ENCODE peak calls at places on chromosomes 3 and 15, in seven cellular contexts. One of them, this sample, is unnamed.

GRCh38 chr3:171695476-171695875 is 114.8 kb downstream of the PLD1 start:
- DNase-seq in NCI-H2029 treated with DMSO at 0.1 percent for 48 hours: no peak
- DNase-seq in activated CD4-positive, alpha-beta T cell treated with anti-CD3 and anti-CD28 coated beads, Interleukin-2, amount 10 ng/mL, durations not matched to agents 7 days and 5 days: no peak
- DNase-seq in left ventricle myocardium inferior: no peak
- DNase-seq in astrocyte of the spinal cord: no peak
- DNase-seq in RWPE1: no peak
- DNase-seq in kidney glomerular epithelial cell: no peak
- DNase-seq in this sample: no peak

GRCh38 chr3:126064627-126065258 is 19.2 kb downstream of the SLC41A3 start:
- DNase-seq in NCI-H2029 treated with DMSO at 0.1 percent for 48 hours: no peak
- DNase-seq in activated CD4-positive, alpha-beta T cell treated with anti-CD3 and anti-CD28 coated beads, Interleukin-2, amount 10 ng/mL, durations not matched to agents 7 days and 5 days: no peak
- DNase-seq in left ventricle myocardium inferior: no peak
- DNase-seq in astrocyte of the spinal cord: no peak
- DNase-seq in RWPE1: no peak
- DNase-seq in kidney glomerular epithelial cell: no peak
- DNase-seq in this sample: peak

GRCh38 chr15:66780973-66781718 is 79.1 kb downstream of the SMAD6 start:
- DNase-seq in NCI-H2029 treated with DMSO at 0.1 percent for 48 hours: no peak
- DNase-seq in activated CD4-positive, alpha-beta T cell treated with anti-CD3 and anti-CD28 coated beads, Interleukin-2, amount 10 ng/mL, durations not matched to agents 7 days and 5 days: no peak
- DNase-seq in left ventricle myocardium inferior: no peak
- DNase-seq in astrocyte of the spinal cord: no peak
- DNase-seq in RWPE1: no peak
- DNase-seq in kidney glomerular epithelial cell: no peak
- DNase-seq in this sample: no peak

GRCh38 chr3:129440648-129441190 is 695 bp downstream of the IFT122 start:
- DNase-seq in NCI-H2029 treated with DMSO at 0.1 percent for 48 hours: no peak
- DNase-seq in activated CD4-positive, alpha-beta T cell treated with anti-CD3 and anti-CD28 coated beads, Interleukin-2, amount 10 ng/mL, durations not matched to agents 7 days and 5 days: no peak
- DNase-seq in left ventricle myocardium inferior: no peak
- DNase-seq in astrocyte of the spinal cord: no peak
- DNase-seq in RWPE1: peak
- DNase-seq in kidney glomerular epithelial cell: peak
- DNase-seq in this sample: no peak

GRCh38 chr3:52892290-52892624 is 5.1 kb downstream of the STIMATE start:
- DNase-seq in NCI-H2029 treated with DMSO at 0.1 percent for 48 hours: no peak
- DNase-seq in activated CD4-positive, alpha-beta T cell treated with anti-CD3 and anti-CD28 coated beads, Interleukin-2, amount 10 ng/mL, durations not matched to agents 7 days and 5 days: no peak
- DNase-seq in left ventricle myocardium inferior: no peak
- DNase-seq in astrocyte of the spinal cord: no peak
- DNase-seq in RWPE1: no peak
- DNase-seq in kidney glomerular epithelial cell: no peak
- DNase-seq in this sample: no peak

GRCh38 chr3:3664916-3665315 is 134.3 kb upstream of the LRRN1 start:
- DNase-seq in NCI-H2029 treated with DMSO at 0.1 percent for 48 hours: no peak
- DNase-seq in activated CD4-positive, alpha-beta T cell treated with anti-CD3 and anti-CD28 coated beads, Interleukin-2, amount 10 ng/mL, durations not matched to agents 7 days and 5 days: no peak
- DNase-seq in left ventricle myocardium inferior: no peak
- DNase-seq in astrocyte of the spinal cord: peak
- DNase-seq in RWPE1: no peak
- DNase-seq in kidney glomerular epithelial cell: no peak
- DNase-seq in this sample: no peak

GRCh38 chr15:40008061-40008460 is 30.9 kb downstream of the SRP14 start:
- DNase-seq in NCI-H2029 treated with DMSO at 0.1 percent for 48 hours: no peak
- DNase-seq in activated CD4-positive, alpha-beta T cell treated with anti-CD3 and anti-CD28 coated beads, Interleukin-2, amount 10 ng/mL, durations not matched to agents 7 days and 5 days: no peak
- DNase-seq in left ventricle myocardium inferior: no peak
- DNase-seq in astrocyte of the spinal cord: peak
- DNase-seq in RWPE1: no peak
- DNase-seq in kidney glomerular epithelial cell: no peak
- DNase-seq in this sample: no peak

GRCh38 chr15:39869251-39869650 is 50.8 kb downstream of the GPR176 start:
- DNase-seq in NCI-H2029 treated with DMSO at 0.1 percent for 48 hours: peak
- DNase-seq in activated CD4-positive, alpha-beta T cell treated with anti-CD3 and anti-CD28 coated beads, Interleukin-2, amount 10 ng/mL, durations not matched to agents 7 days and 5 days: no peak
- DNase-seq in left ventricle myocardium inferior: no peak
- DNase-seq in astrocyte of the spinal cord: no peak
- DNase-seq in RWPE1: no peak
- DNase-seq in kidney glomerular epithelial cell: no peak
- DNase-seq in this sample: no peak

GRCh38 chr15:25738171-25738792 is 124.8 kb downstream of the ATP10A start:
- DNase-seq in NCI-H2029 treated with DMSO at 0.1 percent for 48 hours: no peak
- DNase-seq in activated CD4-positive, alpha-beta T cell treated with anti-CD3 and anti-CD28 coated beads, Interleukin-2, amount 10 ng/mL, durations not matched to agents 7 days and 5 days: no peak
- DNase-seq in left ventricle myocardium inferior: no peak
- DNase-seq in astrocyte of the spinal cord: no peak
- DNase-seq in RWPE1: no peak
- DNase-seq in kidney glomerular epithelial cell: peak
- DNase-seq in this sample: peak

GRCh38 chr15:23504003-23504402 is 57.0 kb upstream of the GOLGA6L2 start:
- DNase-seq in NCI-H2029 treated with DMSO at 0.1 percent for 48 hours: peak
- DNase-seq in activated CD4-positive, alpha-beta T cell treated with anti-CD3 and anti-CD28 coated beads, Interleukin-2, amount 10 ng/mL, durations not matched to agents 7 days and 5 days: no peak
- DNase-seq in left ventricle myocardium inferior: no peak
- DNase-seq in astrocyte of the spinal cord: no peak
- DNase-seq in RWPE1: no peak
- DNase-seq in kidney glomerular epithelial cell: no peak
- DNase-seq in this sample: no peak

GRCh38 chr3:195760345-195760983 is 39.7 kb downstream of the MUC20 start:
- DNase-seq in NCI-H2029 treated with DMSO at 0.1 percent for 48 hours: no peak
- DNase-seq in activated CD4-positive, alpha-beta T cell treated with anti-CD3 and anti-CD28 coated beads, Interleukin-2, amount 10 ng/mL, durations not matched to agents 7 days and 5 days: no peak
- DNase-seq in left ventricle myocardium inferior: peak
- DNase-seq in astrocyte of the spinal cord: no peak
- DNase-seq in RWPE1: no peak
- DNase-seq in kidney glomerular epithelial cell: no peak
- DNase-seq in this sample: no peak

GRCh38 chr3:102179321-102180290 is 255.2 kb upstream of the ZPLD1 start:
- DNase-seq in NCI-H2029 treated with DMSO at 0.1 percent for 48 hours: no peak
- DNase-seq in activated CD4-positive, alpha-beta T cell treated with anti-CD3 and anti-CD28 coated beads, Interleukin-2, amount 10 ng/mL, durations not matched to agents 7 days and 5 days: no peak
- DNase-seq in left ventricle myocardium inferior: no peak
- DNase-seq in astrocyte of the spinal cord: peak
- DNase-seq in RWPE1: no peak
- DNase-seq in kidney glomerular epithelial cell: peak
- DNase-seq in this sample: no peak

GRCh38 chr3:194043516-194043915 is 92.4 kb upstream of the HES1 start:
- DNase-seq in NCI-H2029 treated with DMSO at 0.1 percent for 48 hours: no peak
- DNase-seq in activated CD4-positive, alpha-beta T cell treated with anti-CD3 and anti-CD28 coated beads, Interleukin-2, amount 10 ng/mL, durations not matched to agents 7 days and 5 days: no peak
- DNase-seq in left ventricle myocardium inferior: no peak
- DNase-seq in astrocyte of the spinal cord: peak
- DNase-seq in RWPE1: no peak
- DNase-seq in kidney glomerular epithelial cell: peak
- DNase-seq in this sample: no peak

GRCh38 chr3:157040456-157040855 is 119.5 kb downstream of the CCNL1 start:
- DNase-seq in NCI-H2029 treated with DMSO at 0.1 percent for 48 hours: no peak
- DNase-seq in activated CD4-positive, alpha-beta T cell treated with anti-CD3 and anti-CD28 coated beads, Interleukin-2, amount 10 ng/mL, durations not matched to agents 7 days and 5 days: no peak
- DNase-seq in left ventricle myocardium inferior: no peak
- DNase-seq in astrocyte of the spinal cord: no peak
- DNase-seq in RWPE1: no peak
- DNase-seq in kidney glomerular epithelial cell: no peak
- DNase-seq in this sample: no peak

GRCh38 chr3:143826296-143826695 is 22.0 kb downstream of the SLC9A9 start:
- DNase-seq in NCI-H2029 treated with DMSO at 0.1 percent for 48 hours: no peak
- DNase-seq in activated CD4-positive, alpha-beta T cell treated with anti-CD3 and anti-CD28 coated beads, Interleukin-2, amount 10 ng/mL, durations not matched to agents 7 days and 5 days: no peak
- DNase-seq in left ventricle myocardium inferior: no peak
- DNase-seq in astrocyte of the spinal cord: peak
- DNase-seq in RWPE1: no peak
- DNase-seq in kidney glomerular epithelial cell: no peak
- DNase-seq in this sample: peak

GRCh38 chr15:67927501-67928156 is 87.8 kb upstream of the RNU6-1 start:
- DNase-seq in NCI-H2029 treated with DMSO at 0.1 percent for 48 hours: no peak
- DNase-seq in activated CD4-positive, alpha-beta T cell treated with anti-CD3 and anti-CD28 coated beads, Interleukin-2, amount 10 ng/mL, durations not matched to agents 7 days and 5 days: no peak
- DNase-seq in left ventricle myocardium inferior: peak
- DNase-seq in astrocyte of the spinal cord: peak
- DNase-seq in RWPE1: peak
- DNase-seq in kidney glomerular epithelial cell: peak
- DNase-seq in this sample: no peak

GRCh38 chr15:34851751-34852150 is 56.4 kb upstream of the ACTC1 start:
- DNase-seq in NCI-H2029 treated with DMSO at 0.1 percent for 48 hours: no peak
- DNase-seq in activated CD4-positive, alpha-beta T cell treated with anti-CD3 and anti-CD28 coated beads, Interleukin-2, amount 10 ng/mL, durations not matched to agents 7 days and 5 days: no peak
- DNase-seq in left ventricle myocardium inferior: no peak
- DNase-seq in astrocyte of the spinal cord: no peak
- DNase-seq in RWPE1: no peak
- DNase-seq in kidney glomerular epithelial cell: no peak
- DNase-seq in this sample: no peak

GRCh38 chr15:82231233-82231632 is 31.3 kb downstream of the EFL1 start:
- DNase-seq in NCI-H2029 treated with DMSO at 0.1 percent for 48 hours: no peak
- DNase-seq in activated CD4-positive, alpha-beta T cell treated with anti-CD3 and anti-CD28 coated beads, Interleukin-2, amount 10 ng/mL, durations not matched to agents 7 days and 5 days: no peak
- DNase-seq in left ventricle myocardium inferior: no peak
- DNase-seq in astrocyte of the spinal cord: no peak
- DNase-seq in RWPE1: no peak
- DNase-seq in kidney glomerular epithelial cell: no peak
- DNase-seq in this sample: no peak

GRCh38 chr15:77243146-77243545 is 172.2 kb upstream of the TSPAN3 start:
- DNase-seq in NCI-H2029 treated with DMSO at 0.1 percent for 48 hours: no peak
- DNase-seq in activated CD4-positive, alpha-beta T cell treated with anti-CD3 and anti-CD28 coated beads, Interleukin-2, amount 10 ng/mL, durations not matched to agents 7 days and 5 days: no peak
- DNase-seq in left ventricle myocardium inferior: no peak
- DNase-seq in astrocyte of the spinal cord: no peak
- DNase-seq in RWPE1: peak
- DNase-seq in kidney glomerular epithelial cell: no peak
- DNase-seq in this sample: no peak

GRCh38 chr15:89504166-89504565 is 7.8 kb upstream of the RHCG start:
- DNase-seq in NCI-H2029 treated with DMSO at 0.1 percent for 48 hours: no peak
- DNase-seq in activated CD4-positive, alpha-beta T cell treated with anti-CD3 and anti-CD28 coated beads, Interleukin-2, amount 10 ng/mL, durations not matched to agents 7 days and 5 days: no peak
- DNase-seq in left ventricle myocardium inferior: no peak
- DNase-seq in astrocyte of the spinal cord: no peak
- DNase-seq in RWPE1: no peak
- DNase-seq in kidney glomerular epithelial cell: no peak
- DNase-seq in this sample: no peak

GRCh38 chr15:55108858-55109518 is 87.8 kb downstream of the RSL24D1 start:
- DNase-seq in NCI-H2029 treated with DMSO at 0.1 percent for 48 hours: no peak
- DNase-seq in activated CD4-positive, alpha-beta T cell treated with anti-CD3 and anti-CD28 coated beads, Interleukin-2, amount 10 ng/mL, durations not matched to agents 7 days and 5 days: peak
- DNase-seq in left ventricle myocardium inferior: peak
- DNase-seq in astrocyte of the spinal cord: peak
- DNase-seq in RWPE1: peak
- DNase-seq in kidney glomerular epithelial cell: peak
- DNase-seq in this sample: peak

GRCh38 chr3:46865034-46865507 is 1.8 kb upstream of the MYL3 start:
- DNase-seq in NCI-H2029 treated with DMSO at 0.1 percent for 48 hours: no peak
- DNase-seq in activated CD4-positive, alpha-beta T cell treated with anti-CD3 and anti-CD28 coated beads, Interleukin-2, amount 10 ng/mL, durations not matched to agents 7 days and 5 days: no peak
- DNase-seq in left ventricle myocardium inferior: peak
- DNase-seq in astrocyte of the spinal cord: no peak
- DNase-seq in RWPE1: no peak
- DNase-seq in kidney glomerular epithelial cell: no peak
- DNase-seq in this sample: no peak

GRCh38 chr3:125357032-125357658 is 18.0 kb downstream of the ZNF148 start:
- DNase-seq in NCI-H2029 treated with DMSO at 0.1 percent for 48 hours: peak
- DNase-seq in activated CD4-positive, alpha-beta T cell treated with anti-CD3 and anti-CD28 coated beads, Interleukin-2, amount 10 ng/mL, durations not matched to agents 7 days and 5 days: peak
- DNase-seq in left ventricle myocardium inferior: peak
- DNase-seq in astrocyte of the spinal cord: peak
- DNase-seq in RWPE1: peak
- DNase-seq in kidney glomerular epithelial cell: no peak
- DNase-seq in this sample: peak

GRCh38 chr3:149221783-149222517 is at the start of gene CP:
- DNase-seq in NCI-H2029 treated with DMSO at 0.1 percent for 48 hours: no peak
- DNase-seq in activated CD4-positive, alpha-beta T cell treated with anti-CD3 and anti-CD28 coated beads, Interleukin-2, amount 10 ng/mL, durations not matched to agents 7 days and 5 days: no peak
- DNase-seq in left ventricle myocardium inferior: no peak
- DNase-seq in astrocyte of the spinal cord: no peak
- DNase-seq in RWPE1: no peak
- DNase-seq in kidney glomerular epithelial cell: peak
- DNase-seq in this sample: no peak

GRCh38 chr3:186930639-186931486 is 537 bp downstream of the ST6GAL1 start:
- DNase-seq in NCI-H2029 treated with DMSO at 0.1 percent for 48 hours: peak
- DNase-seq in activated CD4-positive, alpha-beta T cell treated with anti-CD3 and anti-CD28 coated beads, Interleukin-2, amount 10 ng/mL, durations not matched to agents 7 days and 5 days: peak
- DNase-seq in left ventricle myocardium inferior: peak
- DNase-seq in astrocyte of the spinal cord: peak
- DNase-seq in RWPE1: no peak
- DNase-seq in kidney glomerular epithelial cell: peak
- DNase-seq in this sample: peak

GRCh38 chr3:11551019-11551418 is 92.7 kb downstream of the VGLL4 start:
- DNase-seq in NCI-H2029 treated with DMSO at 0.1 percent for 48 hours: no peak
- DNase-seq in activated CD4-positive, alpha-beta T cell treated with anti-CD3 and anti-CD28 coated beads, Interleukin-2, amount 10 ng/mL, durations not matched to agents 7 days and 5 days: no peak
- DNase-seq in left ventricle myocardium inferior: peak
- DNase-seq in astrocyte of the spinal cord: no peak
- DNase-seq in RWPE1: no peak
- DNase-seq in kidney glomerular epithelial cell: no peak
- DNase-seq in this sample: no peak

GRCh38 chr15:39270976-39271375 is 309.9 kb upstream of the THBS1 start:
- DNase-seq in NCI-H2029 treated with DMSO at 0.1 percent for 48 hours: no peak
- DNase-seq in activated CD4-positive, alpha-beta T cell treated with anti-CD3 and anti-CD28 coated beads, Interleukin-2, amount 10 ng/mL, durations not matched to agents 7 days and 5 days: no peak
- DNase-seq in left ventricle myocardium inferior: no peak
- DNase-seq in astrocyte of the spinal cord: peak
- DNase-seq in RWPE1: peak
- DNase-seq in kidney glomerular epithelial cell: no peak
- DNase-seq in this sample: no peak

GRCh38 chr3:86800116-86800515 is 190.8 kb downstream of the VGLL3 start:
- DNase-seq in NCI-H2029 treated with DMSO at 0.1 percent for 48 hours: no peak
- DNase-seq in activated CD4-positive, alpha-beta T cell treated with anti-CD3 and anti-CD28 coated beads, Interleukin-2, amount 10 ng/mL, durations not matched to agents 7 days and 5 days: no peak
- DNase-seq in left ventricle myocardium inferior: no peak
- DNase-seq in astrocyte of the spinal cord: no peak
- DNase-seq in RWPE1: no peak
- DNase-seq in kidney glomerular epithelial cell: no peak
- DNase-seq in this sample: no peak

GRCh38 chr3:15809313-15809712 is 11.5 kb upstream of the ANKRD28 start:
- DNase-seq in NCI-H2029 treated with DMSO at 0.1 percent for 48 hours: no peak
- DNase-seq in activated CD4-positive, alpha-beta T cell treated with anti-CD3 and anti-CD28 coated beads, Interleukin-2, amount 10 ng/mL, durations not matched to agents 7 days and 5 days: no peak
- DNase-seq in left ventricle myocardium inferior: no peak
- DNase-seq in astrocyte of the spinal cord: no peak
- DNase-seq in RWPE1: no peak
- DNase-seq in kidney glomerular epithelial cell: no peak
- DNase-seq in this sample: no peak

GRCh38 chr3:126629999-126630398 is 24.9 kb downstream of the TXNRD3 start:
- DNase-seq in NCI-H2029 treated with DMSO at 0.1 percent for 48 hours: no peak
- DNase-seq in activated CD4-positive, alpha-beta T cell treated with anti-CD3 and anti-CD28 coated beads, Interleukin-2, amount 10 ng/mL, durations not matched to agents 7 days and 5 days: no peak
- DNase-seq in left ventricle myocardium inferior: no peak
- DNase-seq in astrocyte of the spinal cord: no peak
- DNase-seq in RWPE1: no peak
- DNase-seq in kidney glomerular epithelial cell: no peak
- DNase-seq in this sample: no peak

GRCh38 chr3:82261013-82261412 is 499.6 kb upstream of the GBE1 start:
- DNase-seq in NCI-H2029 treated with DMSO at 0.1 percent for 48 hours: no peak
- DNase-seq in activated CD4-positive, alpha-beta T cell treated with anti-CD3 and anti-CD28 coated beads, Interleukin-2, amount 10 ng/mL, durations not matched to agents 7 days and 5 days: no peak
- DNase-seq in left ventricle myocardium inferior: no peak
- DNase-seq in astrocyte of the spinal cord: no peak
- DNase-seq in RWPE1: no peak
- DNase-seq in kidney glomerular epithelial cell: no peak
- DNase-seq in this sample: no peak

GRCh38 chr15:40594429-40594836 is 384 bp downstream of the KNL1 start:
- DNase-seq in NCI-H2029 treated with DMSO at 0.1 percent for 48 hours: no peak
- DNase-seq in activated CD4-positive, alpha-beta T cell treated with anti-CD3 and anti-CD28 coated beads, Interleukin-2, amount 10 ng/mL, durations not matched to agents 7 days and 5 days: no peak
- DNase-seq in left ventricle myocardium inferior: peak
- DNase-seq in astrocyte of the spinal cord: peak
- DNase-seq in RWPE1: peak
- DNase-seq in kidney glomerular epithelial cell: peak
- DNase-seq in this sample: no peak